ENCODE peak calls at places on chromosomes 12 and 14, in seven cellular contexts. One of them, this sample, is unnamed.

GRCh38 chr12:8078400-8078799 is 3.7 kb upstream of the NECAP1 start:
- DNase-seq in OCI-LY7: peak; percentile 66
- DNase-seq in Karpas-422: peak; percentile 71
- DNase-seq in brain microvascular endothelial cell: peak; percentile 63
- DNase-seq in neural progenitor cell: peak; percentile 62
- DNase-seq in left lung: no peak
- DNase-seq in left ventricle myocardium inferior: no peak
- DNase-seq in this sample: peak; percentile 87

GRCh38 chr12:100741084-100741711 is 53.4 kb upstream of the ANO4 start:
- DNase-seq in left lung: no peak
- DNase-seq in neural progenitor cell: peak; percentile 36
- DNase-seq in brain microvascular endothelial cell: peak; percentile 39
- DNase-seq in OCI-LY7: peak; percentile 44
- DNase-seq in Karpas-422: peak; percentile 53
- DNase-seq in left ventricle myocardium inferior: no peak
- DNase-seq in this sample: no peak

GRCh38 chr12:54135621-54136027 is 53.2 kb downstream of the SMUG1 start:
- DNase-seq in Karpas-422: no peak
- DNase-seq in OCI-LY7: no peak
- DNase-seq in left lung: no peak
- DNase-seq in left ventricle myocardium inferior: no peak
- DNase-seq in neural progenitor cell: peak; percentile 87
- DNase-seq in brain microvascular endothelial cell: no peak
- DNase-seq in this sample: no peak

GRCh38 chr14:74029136-74029535 is 10.0 kb downstream of the BBOF1 start:
- DNase-seq in left ventricle myocardium inferior: no peak
- DNase-seq in Karpas-422: no peak
- DNase-seq in left lung: no peak
- DNase-seq in OCI-LY7: no peak
- DNase-seq in brain microvascular endothelial cell: no peak
- DNase-seq in neural progenitor cell: no peak
- DNase-seq in this sample: no peak

GRCh38 chr12:15629108-15629507 is 160.1 kb downstream of the EPS8 start:
- DNase-seq in Karpas-422: peak; percentile 49
- DNase-seq in brain microvascular endothelial cell: peak; percentile 98
- DNase-seq in neural progenitor cell: peak; percentile 61
- DNase-seq in left lung: no peak
- DNase-seq in OCI-LY7: no peak
- DNase-seq in left ventricle myocardium inferior: peak; percentile 36
- DNase-seq in this sample: peak; percentile 99

GRCh38 chr14:54465654-54466053 is 23.1 kb downstream of the GMFB start:
- DNase-seq in OCI-LY7: no peak
- DNase-seq in left ventricle myocardium inferior: no peak
- DNase-seq in brain microvascular endothelial cell: no peak
- DNase-seq in left lung: no peak
- DNase-seq in Karpas-422: no peak
- DNase-seq in neural progenitor cell: no peak
- DNase-seq in this sample: no peak

GRCh38 chr12:2154050-2154449 is 101.3 kb downstream of the CACNA1C start:
- DNase-seq in Karpas-422: no peak
- DNase-seq in neural progenitor cell: peak; percentile 20
- DNase-seq in left ventricle myocardium inferior: no peak
- DNase-seq in left lung: no peak
- DNase-seq in brain microvascular endothelial cell: peak; percentile 19
- DNase-seq in OCI-LY7: no peak
- DNase-seq in this sample: peak; percentile 81

GRCh38 chr12:95418142-95418541 is 55.8 kb upstream of the METAP2 start:
- DNase-seq in brain microvascular endothelial cell: no peak
- DNase-seq in neural progenitor cell: no peak
- DNase-seq in OCI-LY7: no peak
- DNase-seq in Karpas-422: no peak
- DNase-seq in left ventricle myocardium inferior: no peak
- DNase-seq in left lung: no peak
- DNase-seq in this sample: no peak

GRCh38 chr12:124698211-124698997 is 131.0 kb upstream of the NCOR2 start:
- DNase-seq in brain microvascular endothelial cell: no peak
- DNase-seq in left lung: no peak
- DNase-seq in Karpas-422: no peak
- DNase-seq in left ventricle myocardium inferior: no peak
- DNase-seq in neural progenitor cell: no peak
- DNase-seq in OCI-LY7: no peak
- DNase-seq in this sample: peak; percentile 96

DNA sequence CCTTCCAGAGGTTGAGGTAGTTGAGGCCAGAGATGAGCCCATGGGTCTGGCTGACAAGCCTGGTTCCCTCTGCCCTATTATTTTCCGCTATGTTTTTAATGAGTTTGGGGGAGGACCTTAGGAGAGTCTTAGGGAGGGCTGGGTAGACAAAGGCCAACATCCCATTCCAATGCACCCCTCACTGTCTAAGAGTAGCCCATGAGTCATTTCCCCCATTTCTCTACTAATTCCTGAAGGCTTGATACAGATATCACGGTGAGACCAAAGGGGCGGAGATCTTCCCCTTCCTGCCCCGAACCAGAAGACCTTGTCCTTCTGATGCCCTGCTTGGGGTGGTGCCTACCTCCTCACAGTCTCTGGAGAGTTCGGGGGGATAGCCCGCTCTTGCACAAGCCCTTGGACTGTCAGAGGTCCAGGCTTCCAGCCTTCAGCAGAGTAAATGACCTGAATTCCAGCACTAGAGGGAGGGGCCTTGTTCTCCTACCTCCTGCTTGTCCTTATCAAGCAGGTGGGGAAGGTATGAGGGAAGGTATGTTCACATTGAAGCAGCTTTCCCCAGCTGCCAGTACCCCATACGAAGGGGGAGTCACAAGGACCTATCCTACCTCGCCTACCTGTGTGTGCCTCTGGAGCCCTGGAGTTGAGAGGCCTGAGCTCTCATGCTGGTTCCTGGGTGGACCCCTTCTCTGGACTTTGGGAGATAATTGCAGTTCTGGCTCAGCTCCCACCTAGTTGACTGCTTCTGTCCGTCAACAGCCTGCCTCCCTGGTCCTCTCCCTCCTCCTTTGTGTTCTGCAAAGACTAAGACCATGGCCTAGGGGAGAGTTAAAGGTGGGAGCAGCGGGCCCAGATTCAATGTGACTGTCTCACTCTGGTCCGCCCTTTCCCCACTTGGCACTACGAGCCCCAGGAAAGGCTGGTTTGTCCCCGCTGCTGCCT is 3.7 kb downstream of the PSMB11 start:
- DNase-seq in left ventricle myocardium inferior: no peak
- DNase-seq in brain microvascular endothelial cell: no peak
- DNase-seq in left lung: no peak
- DNase-seq in neural progenitor cell: no peak
- DNase-seq in OCI-LY7: no peak
- DNase-seq in Karpas-422: no peak
- DNase-seq in this sample: no peak
- H3K27ac ChIP-seq in left ventricle myocardium inferior: peak overlapping the region; percentile 71
- H3K27ac ChIP-seq in brain microvascular endothelial cell: no peak overlapping the region
- H3K27ac ChIP-seq in left lung: peak overlapping the region; percentile 44
- H3K27ac ChIP-seq in neural progenitor cell: no peak overlapping the region
- H3K27ac ChIP-seq in OCI-LY7: no peak overlapping the region
- H3K27ac ChIP-seq in Karpas-422: no peak overlapping the region
- H3K27ac ChIP-seq in this sample: no peak overlapping the region

DNA sequence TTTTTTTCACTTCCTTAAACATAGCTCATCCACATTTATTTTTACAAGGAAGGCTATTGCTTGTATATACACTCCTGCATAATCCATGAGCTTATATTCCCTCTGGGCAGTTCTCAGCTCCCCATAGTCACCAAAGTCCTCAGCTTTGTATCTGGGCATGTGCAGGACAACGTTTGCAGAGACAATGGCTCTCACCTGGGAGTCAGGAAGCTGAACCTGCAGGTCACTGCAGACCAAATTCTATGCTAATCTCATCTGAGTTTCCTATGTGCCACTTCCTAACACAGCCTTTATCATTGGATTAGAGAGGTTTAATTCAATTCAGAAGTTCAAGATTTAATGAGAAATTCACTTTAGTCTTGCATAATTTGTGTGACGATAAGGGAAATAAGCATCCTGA is 131.5 kb downstream of the KCNK10 start:
- DNase-seq in left lung: no peak
- DNase-seq in brain microvascular endothelial cell: no peak
- DNase-seq in left ventricle myocardium inferior: no peak
- DNase-seq in neural progenitor cell: no peak
- DNase-seq in OCI-LY7: no peak
- DNase-seq in Karpas-422: no peak
- DNase-seq in this sample: no peak
- H3K27ac ChIP-seq in left lung: no peak overlapping the region
- H3K27ac ChIP-seq in brain microvascular endothelial cell: no peak overlapping the region
- H3K27ac ChIP-seq in left ventricle myocardium inferior: no peak overlapping the region
- H3K27ac ChIP-seq in neural progenitor cell: no peak overlapping the region
- H3K27ac ChIP-seq in OCI-LY7: no peak overlapping the region
- H3K27ac ChIP-seq in Karpas-422: no peak overlapping the region
- H3K27ac ChIP-seq in this sample: no peak overlapping the region

DNA sequence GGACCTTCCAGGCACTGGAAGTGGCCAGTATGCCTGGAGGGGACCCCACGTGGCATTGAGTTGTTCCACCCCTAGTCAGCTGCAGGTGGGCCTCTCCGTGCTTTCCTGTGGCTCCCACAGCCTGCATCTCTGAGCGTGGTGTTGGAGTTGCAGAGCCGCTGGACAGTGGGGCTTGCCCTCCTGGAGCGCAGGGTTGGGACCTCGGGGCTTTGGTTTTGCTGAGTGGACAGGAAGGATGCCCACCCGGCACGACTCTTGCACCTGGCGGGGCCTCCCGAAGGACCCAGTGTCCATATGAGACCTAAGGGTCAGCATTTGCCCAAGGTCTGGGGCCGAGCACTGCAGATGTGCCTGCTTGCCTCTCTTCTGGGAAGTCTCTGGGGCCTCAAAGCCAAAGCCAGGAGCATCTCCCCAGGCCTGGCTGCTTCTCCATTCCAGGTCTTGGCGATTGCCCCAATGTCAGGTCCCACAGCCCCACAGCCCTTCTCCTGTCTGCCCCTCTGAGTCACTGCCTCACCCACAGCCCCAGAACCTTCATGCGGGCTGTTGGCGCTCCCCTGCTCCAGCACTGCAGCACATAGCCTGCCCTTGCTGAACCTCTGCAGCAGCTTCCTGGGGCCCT is 1.5 kb downstream of the PACS2 start:
- DNase-seq in OCI-LY7: no peak
- DNase-seq in Karpas-422: no peak
- DNase-seq in left lung: peak; percentile 34
- DNase-seq in left ventricle myocardium inferior: no peak
- DNase-seq in brain microvascular endothelial cell: no peak
- DNase-seq in neural progenitor cell: no peak
- DNase-seq in this sample: no peak
- H3K27ac ChIP-seq in OCI-LY7: no peak overlapping the region
- H3K27ac ChIP-seq in Karpas-422: no peak overlapping the region
- H3K27ac ChIP-seq in left lung: no peak overlapping the region
- H3K27ac ChIP-seq in left ventricle myocardium inferior: peak overlapping the region; percentile 91
- H3K27ac ChIP-seq in brain microvascular endothelial cell: no peak overlapping the region
- H3K27ac ChIP-seq in neural progenitor cell: no peak overlapping the region
- H3K27ac ChIP-seq in this sample: no peak overlapping the region

GRCh38 chr14:77804592-77804991 is 4.7 kb downstream of the ADCK1 start:
- DNase-seq in left ventricle myocardium inferior: no peak
- DNase-seq in neural progenitor cell: peak; percentile 71
- DNase-seq in left lung: no peak
- DNase-seq in OCI-LY7: peak; percentile 54
- DNase-seq in brain microvascular endothelial cell: no peak
- DNase-seq in Karpas-422: peak; percentile 86
- DNase-seq in this sample: no peak
- H3K27ac ChIP-seq in left ventricle myocardium inferior: no peak overlapping the region
- H3K27ac ChIP-seq in neural progenitor cell: no peak overlapping the region
- H3K27ac ChIP-seq in left lung: no peak overlapping the region
- H3K27ac ChIP-seq in OCI-LY7: no peak overlapping the region
- H3K27ac ChIP-seq in brain microvascular endothelial cell: no peak overlapping the region
- H3K27ac ChIP-seq in Karpas-422: no peak overlapping the region
- H3K27ac ChIP-seq in this sample: no peak overlapping the region

GRCh38 chr12:65308001-65308400 is 29.5 kb downstream of the MSRB3 start:
- DNase-seq in neural progenitor cell: no peak
- DNase-seq in Karpas-422: no peak
- DNase-seq in OCI-LY7: no peak
- DNase-seq in left lung: no peak
- DNase-seq in brain microvascular endothelial cell: no peak
- DNase-seq in left ventricle myocardium inferior: no peak
- DNase-seq in this sample: peak; percentile 17

GRCh38 chr12:65305346-65305950 is 27.0 kb downstream of the MSRB3 start:
- DNase-seq in Karpas-422: no peak
- DNase-seq in left lung: no peak
- DNase-seq in brain microvascular endothelial cell: no peak
- DNase-seq in neural progenitor cell: no peak
- DNase-seq in OCI-LY7: no peak
- DNase-seq in left ventricle myocardium inferior: no peak
- DNase-seq in this sample: no peak

GRCh38 chr12:65306229-65306602 is 27.7 kb downstream of the MSRB3 start:
- DNase-seq in Karpas-422: no peak
- DNase-seq in OCI-LY7: no peak
- DNase-seq in brain microvascular endothelial cell: no peak
- DNase-seq in left lung: no peak
- DNase-seq in neural progenitor cell: no peak
- DNase-seq in left ventricle myocardium inferior: no peak
- DNase-seq in this sample: no peak

GRCh38 chr12:65308601-65309071 is 30.2 kb downstream of the MSRB3 start:
- DNase-seq in left lung: no peak
- DNase-seq in neural progenitor cell: no peak
- DNase-seq in brain microvascular endothelial cell: no peak
- DNase-seq in Karpas-422: no peak
- DNase-seq in OCI-LY7: no peak
- DNase-seq in left ventricle myocardium inferior: no peak
- DNase-seq in this sample: peak; percentile 44

DNA sequence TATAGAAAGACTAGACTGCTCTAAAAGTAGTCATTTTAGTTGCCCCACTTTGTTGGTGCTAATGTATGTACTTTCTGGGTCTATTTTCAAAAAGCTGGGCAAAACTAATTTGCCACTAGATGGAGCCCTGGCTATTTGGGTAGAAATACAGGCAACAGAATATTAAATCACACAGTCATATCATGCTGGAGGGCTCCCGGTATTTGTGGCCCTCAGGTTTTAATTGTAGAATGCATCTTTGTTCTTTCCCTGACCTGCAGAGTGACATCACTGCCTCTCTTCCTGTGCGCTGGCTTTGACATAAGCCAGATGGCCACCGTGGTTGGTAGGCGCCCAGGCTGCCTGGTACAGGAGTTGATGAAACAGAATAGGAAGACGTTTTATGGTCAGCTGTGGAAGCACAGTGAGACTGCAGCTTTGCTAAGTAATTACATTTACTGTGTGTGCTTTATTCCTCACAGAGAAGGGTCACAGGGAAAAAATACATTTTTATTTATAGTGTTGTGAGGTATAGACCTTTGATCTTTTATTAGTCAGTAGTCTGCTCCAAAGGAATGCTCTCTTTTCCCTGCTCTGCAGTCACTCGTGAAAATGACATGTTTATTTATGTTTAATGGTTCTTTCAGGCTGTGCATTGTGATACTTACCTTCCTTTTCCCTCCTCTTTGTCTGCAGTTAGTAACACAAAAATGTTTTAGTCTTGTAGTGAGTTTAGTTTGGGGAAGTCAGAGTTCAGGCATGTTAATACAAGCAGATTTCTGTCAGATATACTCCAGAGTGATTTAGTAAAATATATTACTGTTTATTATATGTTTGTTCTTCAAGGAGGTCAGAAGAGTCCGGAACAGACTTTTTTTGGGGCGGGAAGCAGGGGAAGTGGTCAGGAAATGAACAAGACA is 28.4 kb downstream of the MSRB3 start:
- DNase-seq in left ventricle myocardium inferior: peak; percentile 50
- DNase-seq in Karpas-422: peak; percentile 76
- DNase-seq in neural progenitor cell: peak; percentile 31
- DNase-seq in brain microvascular endothelial cell: peak; percentile 78
- DNase-seq in OCI-LY7: peak; percentile 27
- DNase-seq in left lung: no peak
- DNase-seq in this sample: peak; percentile 66
- H3K27ac ChIP-seq in left ventricle myocardium inferior: peak overlapping the region; percentile 36
- H3K27ac ChIP-seq in Karpas-422: no peak overlapping the region
- H3K27ac ChIP-seq in neural progenitor cell: no peak overlapping the region
- H3K27ac ChIP-seq in brain microvascular endothelial cell: peak overlapping the region; percentile 79
- H3K27ac ChIP-seq in OCI-LY7: no peak overlapping the region
- H3K27ac ChIP-seq in left lung: no peak overlapping the region
- H3K27ac ChIP-seq in this sample: peak overlapping the region; percentile 35

GRCh38 chr14:31059152-31059924 is 33.2 kb upstream of the STRN3 start:
- DNase-seq in Karpas-422: no peak
- DNase-seq in left lung: peak; percentile 46
- DNase-seq in OCI-LY7: no peak
- DNase-seq in left ventricle myocardium inferior: peak; percentile 49
- DNase-seq in brain microvascular endothelial cell: peak; percentile 80
- DNase-seq in neural progenitor cell: peak; percentile 37
- DNase-seq in this sample: peak; percentile 88
- H3K27ac ChIP-seq in Karpas-422: no peak overlapping the region
- H3K27ac ChIP-seq in left lung: peak overlapping the region; percentile 26
- H3K27ac ChIP-seq in OCI-LY7: no peak overlapping the region
- H3K27ac ChIP-seq in left ventricle myocardium inferior: no peak overlapping the region
- H3K27ac ChIP-seq in brain microvascular endothelial cell: peak overlapping the region; percentile 2
- H3K27ac ChIP-seq in neural progenitor cell: no peak overlapping the region
- H3K27ac ChIP-seq in this sample: no peak overlapping the region